ENCODE peak calls at places on chromosomes 3 and 15, in five cellular contexts. One of them, this sample, is unnamed.

GRCh38 chr3:140972833-140973232 is 31.2 kb downstream of the SLC25A36 start:
- DNase-seq in GM12878: no peak
- DNase-seq in K562: no peak
- DNase-seq in SK-N-SH: no peak
- DNase-seq in HepG2: peak; percentile 41
- DNase-seq in this sample: peak; percentile 11

GRCh38 chr15:57591822-57592367 is at the start of gene MYZAP:
- DNase-seq in GM12878: no peak
- DNase-seq in K562: peak; percentile 90
- DNase-seq in SK-N-SH: peak; percentile 89
- DNase-seq in HepG2: no peak
- DNase-seq in this sample: peak; percentile 64

GRCh38 chr15:40130118-40130517 is 21.4 kb upstream of the BMF start:
- DNase-seq in GM12878: no peak
- DNase-seq in K562: no peak
- DNase-seq in SK-N-SH: no peak
- DNase-seq in HepG2: no peak
- DNase-seq in this sample: no peak

GRCh38 chr3:58164199-58164879 is 46.4 kb downstream of the DNASE1L3 start:
- DNase-seq in GM12878: no peak
- DNase-seq in K562: no peak
- DNase-seq in SK-N-SH: peak; percentile 89
- DNase-seq in HepG2: no peak
- DNase-seq in this sample: no peak

GRCh38 chr3:42876940-42877720 is 1.5 kb upstream of the CYP8B1 start:
- DNase-seq in GM12878: no peak
- DNase-seq in K562: no peak
- DNase-seq in SK-N-SH: no peak
- DNase-seq in HepG2: no peak
- DNase-seq in this sample: no peak

GRCh38 chr3:116000315-116000714 is 377.0 kb downstream of the GAP43 start:
- DNase-seq in GM12878: peak; percentile 37
- DNase-seq in K562: peak; percentile 26
- DNase-seq in SK-N-SH: no peak
- DNase-seq in HepG2: peak; percentile 20
- DNase-seq in this sample: no peak

GRCh38 chr3:186235554-186235953 is 126.5 kb downstream of the DGKG start:
- DNase-seq in GM12878: no peak
- DNase-seq in K562: no peak
- DNase-seq in SK-N-SH: no peak
- DNase-seq in HepG2: no peak
- DNase-seq in this sample: no peak

GRCh38 chr3:32354362-32354778 is 37.3 kb upstream of the CMTM7 start:
- DNase-seq in GM12878: no peak
- DNase-seq in K562: no peak
- DNase-seq in SK-N-SH: no peak
- DNase-seq in HepG2: peak; percentile 67
- DNase-seq in this sample: no peak

GRCh38 chr3:194890086-194890485 is 204.4 kb downstream of the FAM43A start:
- DNase-seq in GM12878: no peak
- DNase-seq in K562: no peak
- DNase-seq in SK-N-SH: no peak
- DNase-seq in HepG2: no peak
- DNase-seq in this sample: no peak

GRCh38 chr3:11120091-11120845 is 34.0 kb upstream of the HRH1 start:
- DNase-seq in GM12878: no peak
- DNase-seq in K562: peak; percentile 5
- DNase-seq in SK-N-SH: no peak
- DNase-seq in HepG2: no peak
- DNase-seq in this sample: no peak

GRCh38 chr3:69051796-69052566 is at the start of gene TMF1:
- DNase-seq in GM12878: peak; percentile 97
- DNase-seq in K562: peak; percentile 89
- DNase-seq in SK-N-SH: peak; percentile 90
- DNase-seq in HepG2: peak; percentile 98
- DNase-seq in this sample: peak; percentile 97

GRCh38 chr15:76799760-76800159 is 105.4 kb downstream of the SCAPER start:
- DNase-seq in GM12878: no peak
- DNase-seq in K562: peak; percentile 13
- DNase-seq in SK-N-SH: no peak
- DNase-seq in HepG2: no peak
- DNase-seq in this sample: no peak

GRCh38 chr3:20173844-20174410 is 12.1 kb downstream of the SGO1 start:
- DNase-seq in GM12878: no peak
- DNase-seq in K562: no peak
- DNase-seq in SK-N-SH: no peak
- DNase-seq in HepG2: no peak
- DNase-seq in this sample: no peak

GRCh38 chr15:70245932-70246622 is 148.4 kb upstream of the TLE3 start:
- DNase-seq in GM12878: peak; percentile 30
- DNase-seq in K562: no peak
- DNase-seq in SK-N-SH: no peak
- DNase-seq in HepG2: no peak
- DNase-seq in this sample: no peak

GRCh38 chr3:64539451-64540196 is 148.2 kb downstream of the ADAMTS9 start:
- DNase-seq in GM12878: no peak
- DNase-seq in K562: no peak
- DNase-seq in SK-N-SH: no peak
- DNase-seq in HepG2: no peak
- DNase-seq in this sample: no peak

GRCh38 chr15:51759557-51760070 is 8.2 kb downstream of the TMOD2 start:
- DNase-seq in GM12878: no peak
- DNase-seq in K562: no peak
- DNase-seq in SK-N-SH: no peak
- DNase-seq in HepG2: peak; percentile 6
- DNase-seq in this sample: no peak

GRCh38 chr15:78880242-78880533 is 7.5 kb downstream of the MORF4L1 start:
- DNase-seq in GM12878: no peak
- DNase-seq in K562: no peak
- DNase-seq in SK-N-SH: no peak
- DNase-seq in HepG2: no peak
- DNase-seq in this sample: no peak

GRCh38 chr3:156353535-156353934 is 201.4 kb downstream of the SSR3 start:
- DNase-seq in GM12878: no peak
- DNase-seq in K562: no peak
- DNase-seq in SK-N-SH: no peak
- DNase-seq in HepG2: no peak
- DNase-seq in this sample: no peak

GRCh38 chr3:156610154-156610553 is 55.2 kb upstream of the SSR3 start:
- DNase-seq in GM12878: no peak
- DNase-seq in K562: no peak
- DNase-seq in SK-N-SH: no peak
- DNase-seq in HepG2: no peak
- DNase-seq in this sample: no peak

GRCh38 chr3:144770813-144771400 is 799.3 kb downstream of the DIPK2A start:
- DNase-seq in GM12878: no peak
- DNase-seq in K562: no peak
- DNase-seq in SK-N-SH: no peak
- DNase-seq in HepG2: peak; percentile 32
- DNase-seq in this sample: peak; percentile 18

GRCh38 chr3:175146258-175146657 is 287.1 kb downstream of the NAALADL2 start:
- DNase-seq in GM12878: no peak
- DNase-seq in K562: no peak
- DNase-seq in SK-N-SH: no peak
- DNase-seq in HepG2: no peak
- DNase-seq in this sample: no peak

GRCh38 chr3:81760215-81760614 is 1.2 kb downstream of the GBE1 start:
- DNase-seq in GM12878: no peak
- DNase-seq in K562: no peak
- DNase-seq in SK-N-SH: no peak
- DNase-seq in HepG2: no peak
- DNase-seq in this sample: no peak

GRCh38 chr3:134885877-134886621 is 91.0 kb downstream of the EPHB1 start:
- DNase-seq in GM12878: peak; percentile 95
- DNase-seq in K562: no peak
- DNase-seq in SK-N-SH: no peak
- DNase-seq in HepG2: no peak
- DNase-seq in this sample: no peak

GRCh38 chr15:25724899-25725298 is 138.2 kb downstream of the ATP10A start:
- DNase-seq in GM12878: no peak
- DNase-seq in K562: no peak
- DNase-seq in SK-N-SH: no peak
- DNase-seq in HepG2: no peak
- DNase-seq in this sample: no peak

GRCh38 chr15:66134284-66134683 is 119.3 kb downstream of the MEGF11 start:
- DNase-seq in GM12878: no peak
- DNase-seq in K562: no peak
- DNase-seq in SK-N-SH: no peak
- DNase-seq in HepG2: no peak
- DNase-seq in this sample: no peak

GRCh38 chr3:23945903-23946751 is 1.0 kb downstream of the NR1D2 start:
- DNase-seq in GM12878: peak; percentile 66
- DNase-seq in K562: peak; percentile 99
- DNase-seq in SK-N-SH: peak; percentile 99
- DNase-seq in HepG2: peak; percentile 89
- DNase-seq in this sample: peak; percentile 97

GRCh38 chr3:36945326-36945980 is 599 bp upstream of the TRANK1 start:
- DNase-seq in GM12878: no peak
- DNase-seq in K562: no peak
- DNase-seq in SK-N-SH: no peak
- DNase-seq in HepG2: no peak
- DNase-seq in this sample: no peak

GRCh38 chr3:20648294-20648693 is 462.3 kb upstream of the SGO1 start:
- DNase-seq in GM12878: no peak
- DNase-seq in K562: no peak
- DNase-seq in SK-N-SH: peak; percentile 42
- DNase-seq in HepG2: no peak
- DNase-seq in this sample: no peak

GRCh38 chr3:124063168-124063909 is 71.4 kb upstream of the ROPN1 start:
- DNase-seq in GM12878: no peak
- DNase-seq in K562: no peak
- DNase-seq in SK-N-SH: peak; percentile 30
- DNase-seq in HepG2: no peak
- DNase-seq in this sample: no peak

GRCh38 chr15:76203766-76204557 is 107.3 kb downstream of the ETFA start:
- DNase-seq in GM12878: no peak
- DNase-seq in K562: no peak
- DNase-seq in SK-N-SH: no peak
- DNase-seq in HepG2: no peak
- DNase-seq in this sample: no peak

GRCh38 chr3:19231792-19232461 is 83.6 kb downstream of the KCNH8 start:
- DNase-seq in GM12878: no peak
- DNase-seq in K562: no peak
- DNase-seq in SK-N-SH: no peak
- DNase-seq in HepG2: no peak
- DNase-seq in this sample: no peak

DNA sequence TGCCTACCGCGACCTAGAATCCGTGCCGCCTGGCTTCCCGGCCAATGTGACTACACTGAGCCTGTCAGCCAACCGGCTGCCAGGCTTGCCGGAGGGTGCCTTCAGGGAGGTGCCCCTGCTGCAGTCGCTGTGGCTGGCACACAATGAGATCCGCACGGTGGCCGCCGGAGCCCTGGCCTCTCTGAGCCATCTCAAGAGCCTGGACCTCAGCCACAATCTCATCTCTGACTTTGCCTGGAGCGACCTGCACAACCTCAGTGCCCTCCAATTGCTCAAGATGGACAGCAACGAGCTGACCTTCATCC is 1.4 kb downstream of the ISLR start:
- DNase-seq in GM12878: no peak
- DNase-seq in K562: no peak
- DNase-seq in SK-N-SH: peak; percentile 30
- DNase-seq in HepG2: no peak
- DNase-seq in this sample: no peak
- TF ChIP-seq FOXM1 in GM12878: no peak
- TF ChIP-seq FOXM1 in K562: no peak
- TF ChIP-seq FOXM1 in SK-N-SH: no peak
- TF ChIP-seq FOXM1 in HepG2: no peak
- TF ChIP-seq FOXM1 in this sample: no peak

GRCh38 chr3:99714146-99714545 is 75.8 kb downstream of the COL8A1 start:
- DNase-seq in GM12878: no peak
- DNase-seq in K562: no peak
- DNase-seq in SK-N-SH: no peak
- DNase-seq in HepG2: no peak
- DNase-seq in this sample: no peak

GRCh38 chr3:99713440-99713839 is 75.0 kb downstream of the COL8A1 start:
- DNase-seq in GM12878: no peak
- DNase-seq in K562: no peak
- DNase-seq in SK-N-SH: no peak
- DNase-seq in HepG2: no peak
- DNase-seq in this sample: no peak

GRCh38 chr3:99712291-99712954 is 74.0 kb downstream of the COL8A1 start:
- DNase-seq in GM12878: no peak
- DNase-seq in K562: no peak
- DNase-seq in SK-N-SH: no peak
- DNase-seq in HepG2: no peak
- DNase-seq in this sample: no peak

GRCh38 chr3:99716463-99716995 is 78.1 kb downstream of the COL8A1 start:
- DNase-seq in GM12878: no peak
- DNase-seq in K562: no peak
- DNase-seq in SK-N-SH: no peak
- DNase-seq in HepG2: no peak
- DNase-seq in this sample: no peak

DNA sequence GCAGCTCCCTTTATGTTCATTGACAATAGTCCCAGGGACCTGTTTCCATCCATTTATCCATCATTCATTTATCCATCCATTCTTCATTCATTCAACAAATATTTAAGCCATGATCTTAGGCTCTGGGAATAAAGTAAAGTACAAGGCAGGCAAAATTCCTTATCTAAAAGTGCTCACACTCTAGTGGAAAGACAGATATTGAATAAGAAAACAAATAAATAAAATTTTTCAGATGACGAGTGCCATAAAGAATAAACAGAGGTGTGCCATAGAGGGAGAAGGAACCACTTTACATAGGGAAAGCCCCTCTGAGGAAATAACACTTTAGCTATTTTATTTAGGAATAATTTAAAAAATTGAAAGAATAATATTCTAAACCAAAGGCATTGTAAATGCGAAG is 76.2 kb downstream of the COL8A1 start:
- DNase-seq in GM12878: no peak
- DNase-seq in K562: no peak
- DNase-seq in SK-N-SH: no peak
- DNase-seq in HepG2: no peak
- DNase-seq in this sample: no peak
- TF ChIP-seq FOXM1 in GM12878: no peak
- TF ChIP-seq FOXM1 in K562: no peak
- TF ChIP-seq FOXM1 in SK-N-SH: no peak
- TF ChIP-seq FOXM1 in HepG2: no peak
- TF ChIP-seq FOXM1 in this sample: no peak

GRCh38 chr3:119681279-119681678 is 4.1 kb upstream of the COX17 start:
- DNase-seq in GM12878: no peak
- DNase-seq in K562: no peak
- DNase-seq in SK-N-SH: peak; percentile 66
- DNase-seq in HepG2: peak; percentile 15
- DNase-seq in this sample: no peak
- TF ChIP-seq FOXM1 in GM12878: peak; percentile 64
- TF ChIP-seq FOXM1 in K562: no peak
- TF ChIP-seq FOXM1 in SK-N-SH: no peak
- TF ChIP-seq FOXM1 in HepG2: no peak
- TF ChIP-seq FOXM1 in this sample: no peak

DNA sequence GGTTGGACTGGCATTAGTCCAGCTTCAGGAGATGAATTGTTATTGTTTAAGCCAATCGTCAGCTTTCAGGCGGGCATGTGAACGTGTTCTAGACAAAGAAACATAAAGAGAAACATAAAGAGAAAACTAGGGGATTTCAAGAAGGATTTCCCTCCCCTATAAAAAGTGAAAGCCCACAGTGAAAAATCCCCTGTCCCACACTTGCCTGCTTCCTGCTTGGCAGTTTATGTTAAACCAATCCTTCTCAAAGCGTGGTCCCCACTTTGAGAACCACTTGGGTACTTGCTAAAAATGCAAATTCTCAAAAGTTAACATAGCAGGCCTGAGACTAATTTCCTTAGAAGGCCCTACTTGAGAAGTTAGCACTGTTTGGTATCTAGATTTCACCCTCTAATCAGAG is 293.0 kb upstream of the SOX14 start:
- DNase-seq in GM12878: peak; percentile 68
- DNase-seq in K562: no peak
- DNase-seq in SK-N-SH: no peak
- DNase-seq in HepG2: no peak
- DNase-seq in this sample: no peak
- TF ChIP-seq FOXM1 in GM12878: no peak
- TF ChIP-seq FOXM1 in K562: no peak
- TF ChIP-seq FOXM1 in SK-N-SH: no peak
- TF ChIP-seq FOXM1 in HepG2: no peak
- TF ChIP-seq FOXM1 in this sample: no peak

This sample was measured in HEK293T.